ENCODE peak calls at places on chromosomes 3 and 15, in ten cellular contexts. C is DMS153; H is left ventricle myocardium superior; L is psoas muscle; E is sigmoid colon; N is stimulated activated naive CD4-positive, alpha-beta T cell; A is NCI-H1105; U is GM03348; T is neuronal stem cell; G is OCI-LY7. D is an unnamed sample.
A peak's percentile ranks its signal among the peaks of the same experiment; 100 is the strongest.

GRCh38 chr3:57079221-57079831 is 18.9 kb downstream of the SPATA12 start:
- DNase-seq in U (peak; percentile 88), E (peak; percentile 77), N (peak; percentile 2), C (no peak), G (peak; percentile 64), H (peak; percentile 65), T (peak; percentile 56), A (no peak), L (peak; percentile 46), D (peak; percentile 67)

GRCh38 chr15:48603123-48603500 is 42.4 kb downstream of the FBN1 start:
- DNase-seq in U (no peak), E (no peak), C (no peak), L (no peak), A (no peak), G (no peak), T (no peak), N (no peak), H (no peak), D (no peak)

GRCh38 chr15:101045835-101046691 is 126.9 kb downstream of the LRRK1 start:
- DNase-seq in T (no peak), C (no peak), N (no peak), L (no peak), G (no peak), U (no peak), E (peak; percentile 55), A (no peak), H (no peak), D (peak; percentile 48)

GRCh38 chr3:49009391-49009790 is 2.2 kb downstream of the WDR6 start:
- DNase-seq in E (no peak), H (no peak), U (no peak), T (no peak), A (no peak), C (no peak), L (no peak), N (no peak), G (no peak), D (no peak)

GRCh38 chr3:90092994-90093393 is 985.6 kb downstream of the EPHA3 start:
- DNase-seq in E (no peak), T (no peak), C (no peak), H (no peak), A (no peak), U (peak; percentile 12), N (no peak), L (no peak), G (peak; percentile 10), D (no peak)

GRCh38 chr3:117892431-117892841 is 1142.2 kb downstream of the IGSF11 start:
- DNase-seq in U (peak; percentile 13), T (no peak), A (no peak), E (no peak), C (no peak), L (no peak), G (no peak), N (no peak), H (no peak), D (no peak)

GRCh38 chr3:64084640-64085039 is 61.3 kb upstream of the PSMD6 start:
- DNase-seq in N (no peak), U (no peak), T (no peak), G (no peak), A (no peak), C (no peak), E (no peak), H (no peak), L (no peak), D (no peak)

GRCh38 chr15:69459063-69459462 is 6.4 kb downstream of the RPLP1 start:
- DNase-seq in E (no peak), N (no peak), U (no peak), G (no peak), L (no peak), H (no peak), T (no peak), A (no peak), C (no peak), D (no peak)

GRCh38 chr3:9193633-9194032 is 55.8 kb downstream of the SRGAP3 start:
- DNase-seq in N (no peak), C (no peak), L (no peak), E (peak; percentile 56), G (no peak), H (no peak), T (no peak), A (no peak), U (no peak), D (no peak)

GRCh38 chr15:40392986-40393948 is 10.7 kb downstream of the KNSTRN start:
- DNase-seq in E (no peak), G (no peak), C (no peak), A (no peak), T (no peak), U (no peak), H (no peak), N (no peak), L (no peak), D (no peak)

GRCh38 chr3:39644176-39644575 is 165.2 kb upstream of the MYRIP start:
- DNase-seq in T (no peak), U (peak; percentile 84), N (no peak), C (no peak), H (no peak), E (no peak), A (no peak), L (no peak), G (no peak), D (no peak)

GRCh38 chr3:75906555-75907112 is 121.3 kb upstream of the ZNF717 start:
- DNase-seq in U (peak; percentile 1), N (no peak), H (no peak), G (no peak), E (peak; percentile 62), T (peak; percentile 48), A (peak; percentile 25), C (no peak), L (peak; percentile 12), D (no peak)

GRCh38 chr15:98845138-98845884 is 162.3 kb downstream of the PGPEP1L start:
- DNase-seq in C (no peak), U (no peak), H (no peak), G (no peak), L (no peak), A (no peak), T (no peak), N (no peak), E (no peak), D (no peak)

GRCh38 chr3:132343018-132343612 is 25.9 kb downstream of the ACP3 start:
- DNase-seq in L (no peak), A (peak; percentile 75), H (no peak), E (no peak), U (peak; percentile 67), C (peak; percentile 20), G (peak; percentile 77), N (peak; percentile 13), T (peak; percentile 48), D (no peak)

GRCh38 chr15:29674661-29675533 is 147.4 kb downstream of the TJP1 start:
- DNase-seq in T (peak; percentile 76), H (peak; percentile 61), N (no peak), G (no peak), L (no peak), U (peak; percentile 85), C (no peak), A (no peak), E (no peak), D (no peak)

GRCh38 chr15:40549894-40550293 is 14.9 kb downstream of the CCDC32 start:
- DNase-seq in N (no peak), C (no peak), E (no peak), H (peak; percentile 92), G (no peak), A (no peak), T (no peak), L (peak; percentile 78), U (no peak), D (no peak)